ENCODE peak calls at places on chromosomes 7 and 10, in seven cellular contexts. One of them, this sample, is unnamed.

GRCh38 chr10:43202657-43203490 is 64.0 kb downstream of the RASGEF1A start:
- DNase-seq in amniotic epithelial cell: no peak
- DNase-seq in CD4-positive, CD25-positive, alpha-beta regulatory T cell: no peak
- DNase-seq in glutamatergic neuron: peak; percentile 72
- DNase-seq in kidney tubule cell: no peak
- DNase-seq in CD4-positive, alpha-beta T cell: no peak
- DNase-seq in LHCN-M2: no peak
- DNase-seq in this sample: peak; percentile 12

GRCh38 chr7:127208351-127208750 is 44.4 kb downstream of the GRM8 start:
- DNase-seq in CD4-positive, alpha-beta T cell: no peak
- DNase-seq in LHCN-M2: no peak
- DNase-seq in amniotic epithelial cell: no peak
- DNase-seq in CD4-positive, CD25-positive, alpha-beta regulatory T cell: no peak
- DNase-seq in kidney tubule cell: peak; percentile 52
- DNase-seq in glutamatergic neuron: no peak
- DNase-seq in this sample: no peak

GRCh38 chr7:74343281-74344127 is 54.3 kb downstream of the CLIP2 start:
- DNase-seq in kidney tubule cell: peak; percentile 88
- DNase-seq in LHCN-M2: peak; percentile 81
- DNase-seq in amniotic epithelial cell: peak; percentile 76
- DNase-seq in CD4-positive, alpha-beta T cell: no peak
- DNase-seq in CD4-positive, CD25-positive, alpha-beta regulatory T cell: no peak
- DNase-seq in glutamatergic neuron: no peak
- DNase-seq in this sample: peak; percentile 76

GRCh38 chr10:76885815-76886214 is 751.8 kb downstream of the KCNMA1 start:
- DNase-seq in glutamatergic neuron: no peak
- DNase-seq in CD4-positive, CD25-positive, alpha-beta regulatory T cell: no peak
- DNase-seq in kidney tubule cell: no peak
- DNase-seq in LHCN-M2: peak; percentile 31
- DNase-seq in amniotic epithelial cell: no peak
- DNase-seq in CD4-positive, alpha-beta T cell: no peak
- DNase-seq in this sample: no peak

GRCh38 chr7:121872831-121873764 is at the start of gene PTPRZ1:
- DNase-seq in CD4-positive, CD25-positive, alpha-beta regulatory T cell: no peak
- DNase-seq in amniotic epithelial cell: no peak
- DNase-seq in glutamatergic neuron: peak; percentile 73
- DNase-seq in CD4-positive, alpha-beta T cell: no peak
- DNase-seq in LHCN-M2: peak; percentile 9
- DNase-seq in kidney tubule cell: peak; percentile 27
- DNase-seq in this sample: no peak

GRCh38 chr10:55370021-55370420 is 569.0 kb upstream of the PCDH15 start:
- DNase-seq in glutamatergic neuron: no peak
- DNase-seq in CD4-positive, CD25-positive, alpha-beta regulatory T cell: no peak
- DNase-seq in LHCN-M2: no peak
- DNase-seq in kidney tubule cell: no peak
- DNase-seq in CD4-positive, alpha-beta T cell: no peak
- DNase-seq in amniotic epithelial cell: peak; percentile 5
- DNase-seq in this sample: no peak

GRCh38 chr7:98254951-98255610 is 3.0 kb upstream of the TECPR1 start:
- DNase-seq in glutamatergic neuron: no peak
- DNase-seq in LHCN-M2: no peak
- DNase-seq in amniotic epithelial cell: no peak
- DNase-seq in kidney tubule cell: no peak
- DNase-seq in CD4-positive, CD25-positive, alpha-beta regulatory T cell: peak; percentile 23
- DNase-seq in CD4-positive, alpha-beta T cell: no peak
- DNase-seq in this sample: no peak

GRCh38 chr7:21747806-21748205 is 197.9 kb downstream of the CDCA7L start:
- DNase-seq in glutamatergic neuron: no peak
- DNase-seq in LHCN-M2: no peak
- DNase-seq in kidney tubule cell: no peak
- DNase-seq in CD4-positive, alpha-beta T cell: no peak
- DNase-seq in CD4-positive, CD25-positive, alpha-beta regulatory T cell: no peak
- DNase-seq in amniotic epithelial cell: no peak
- DNase-seq in this sample: no peak

GRCh38 chr10:73892314-73893080 is 18.1 kb upstream of the CAMK2G start:
- DNase-seq in LHCN-M2: peak; percentile 71
- DNase-seq in glutamatergic neuron: no peak
- DNase-seq in CD4-positive, alpha-beta T cell: no peak
- DNase-seq in CD4-positive, CD25-positive, alpha-beta regulatory T cell: no peak
- DNase-seq in kidney tubule cell: no peak
- DNase-seq in amniotic epithelial cell: peak; percentile 54
- DNase-seq in this sample: no peak

GRCh38 chr10:116948530-116948870 is 56.5 kb downstream of the SHTN1 start:
- DNase-seq in LHCN-M2: no peak
- DNase-seq in CD4-positive, alpha-beta T cell: no peak
- DNase-seq in amniotic epithelial cell: no peak
- DNase-seq in glutamatergic neuron: no peak
- DNase-seq in CD4-positive, CD25-positive, alpha-beta regulatory T cell: no peak
- DNase-seq in kidney tubule cell: no peak
- DNase-seq in this sample: no peak

GRCh38 chr7:113487925-113488731 is 369.8 kb upstream of the SMIM30 start:
- DNase-seq in LHCN-M2: no peak
- DNase-seq in glutamatergic neuron: no peak
- DNase-seq in amniotic epithelial cell: no peak
- DNase-seq in CD4-positive, CD25-positive, alpha-beta regulatory T cell: no peak
- DNase-seq in CD4-positive, alpha-beta T cell: no peak
- DNase-seq in kidney tubule cell: no peak
- DNase-seq in this sample: no peak

GRCh38 chr10:120217736-120218135 is 239.3 kb upstream of the PLPP4 start:
- DNase-seq in kidney tubule cell: no peak
- DNase-seq in LHCN-M2: no peak
- DNase-seq in amniotic epithelial cell: no peak
- DNase-seq in glutamatergic neuron: peak; percentile 61
- DNase-seq in CD4-positive, alpha-beta T cell: no peak
- DNase-seq in CD4-positive, CD25-positive, alpha-beta regulatory T cell: no peak
- DNase-seq in this sample: no peak

GRCh38 chr10:33163941-33164824 is 170.3 kb downstream of the NRP1 start:
- DNase-seq in CD4-positive, alpha-beta T cell: no peak
- DNase-seq in glutamatergic neuron: peak; percentile 59
- DNase-seq in amniotic epithelial cell: no peak
- DNase-seq in LHCN-M2: peak; percentile 48
- DNase-seq in kidney tubule cell: no peak
- DNase-seq in CD4-positive, CD25-positive, alpha-beta regulatory T cell: no peak
- DNase-seq in this sample: no peak

GRCh38 chr10:34955391-34955790 is 134.8 kb downstream of the CUL2 start:
- DNase-seq in glutamatergic neuron: no peak
- DNase-seq in kidney tubule cell: no peak
- DNase-seq in CD4-positive, alpha-beta T cell: no peak
- DNase-seq in CD4-positive, CD25-positive, alpha-beta regulatory T cell: no peak
- DNase-seq in amniotic epithelial cell: peak; percentile 54
- DNase-seq in LHCN-M2: no peak
- DNase-seq in this sample: peak; percentile 4

GRCh38 chr10:5615263-5615820 is 51.1 kb downstream of the ASB13 start:
- DNase-seq in amniotic epithelial cell: no peak
- DNase-seq in LHCN-M2: no peak
- DNase-seq in CD4-positive, CD25-positive, alpha-beta regulatory T cell: no peak
- DNase-seq in glutamatergic neuron: no peak
- DNase-seq in kidney tubule cell: no peak
- DNase-seq in CD4-positive, alpha-beta T cell: no peak
- DNase-seq in this sample: no peak

GRCh38 chr7:36390199-36391090 is 783 bp downstream of the ANLN start:
- DNase-seq in kidney tubule cell: peak; percentile 94
- DNase-seq in CD4-positive, alpha-beta T cell: no peak
- DNase-seq in amniotic epithelial cell: peak; percentile 81
- DNase-seq in glutamatergic neuron: peak; percentile 90
- DNase-seq in CD4-positive, CD25-positive, alpha-beta regulatory T cell: no peak
- DNase-seq in LHCN-M2: peak; percentile 96
- DNase-seq in this sample: peak; percentile 97

GRCh38 chr10:104326991-104327610 is 11.2 kb downstream of the ITPRIP start:
- DNase-seq in CD4-positive, alpha-beta T cell: no peak
- DNase-seq in LHCN-M2: no peak
- DNase-seq in CD4-positive, CD25-positive, alpha-beta regulatory T cell: no peak
- DNase-seq in kidney tubule cell: no peak
- DNase-seq in amniotic epithelial cell: no peak
- DNase-seq in glutamatergic neuron: no peak
- DNase-seq in this sample: no peak

GRCh38 chr10:133534417-133534816 is 7.3 kb downstream of the CYP2E1 start:
- DNase-seq in LHCN-M2: no peak
- DNase-seq in kidney tubule cell: no peak
- DNase-seq in glutamatergic neuron: no peak
- DNase-seq in CD4-positive, alpha-beta T cell: no peak
- DNase-seq in CD4-positive, CD25-positive, alpha-beta regulatory T cell: no peak
- DNase-seq in amniotic epithelial cell: no peak
- DNase-seq in this sample: no peak

GRCh38 chr10:3954615-3955014 is 169.6 kb upstream of the KLF6 start:
- DNase-seq in CD4-positive, alpha-beta T cell: no peak
- DNase-seq in glutamatergic neuron: no peak
- DNase-seq in CD4-positive, CD25-positive, alpha-beta regulatory T cell: no peak
- DNase-seq in LHCN-M2: no peak
- DNase-seq in amniotic epithelial cell: no peak
- DNase-seq in kidney tubule cell: no peak
- DNase-seq in this sample: no peak

GRCh38 chr7:44761207-44762161 is 12.8 kb downstream of the ZMIZ2 start:
- DNase-seq in glutamatergic neuron: peak; percentile 45
- DNase-seq in amniotic epithelial cell: peak; percentile 56
- DNase-seq in CD4-positive, CD25-positive, alpha-beta regulatory T cell: no peak
- DNase-seq in kidney tubule cell: no peak
- DNase-seq in LHCN-M2: no peak
- DNase-seq in CD4-positive, alpha-beta T cell: no peak
- DNase-seq in this sample: no peak

GRCh38 chr10:15201589-15202300 is 33.3 kb upstream of the NMT2 start:
- DNase-seq in LHCN-M2: peak; percentile 77
- DNase-seq in CD4-positive, CD25-positive, alpha-beta regulatory T cell: no peak
- DNase-seq in CD4-positive, alpha-beta T cell: no peak
- DNase-seq in amniotic epithelial cell: peak; percentile 61
- DNase-seq in kidney tubule cell: peak; percentile 77
- DNase-seq in glutamatergic neuron: no peak
- DNase-seq in this sample: peak; percentile 77

GRCh38 chr7:133489906-133490305 is 237.0 kb downstream of the EXOC4 start:
- DNase-seq in kidney tubule cell: peak; percentile 42
- DNase-seq in CD4-positive, CD25-positive, alpha-beta regulatory T cell: no peak
- DNase-seq in LHCN-M2: no peak
- DNase-seq in glutamatergic neuron: no peak
- DNase-seq in amniotic epithelial cell: no peak
- DNase-seq in CD4-positive, alpha-beta T cell: no peak
- DNase-seq in this sample: no peak

GRCh38 chr10:62231371-62231770 is 37.3 kb downstream of the RTKN2 start:
- DNase-seq in glutamatergic neuron: no peak
- DNase-seq in kidney tubule cell: peak; percentile 66
- DNase-seq in CD4-positive, CD25-positive, alpha-beta regulatory T cell: no peak
- DNase-seq in LHCN-M2: peak; percentile 90
- DNase-seq in CD4-positive, alpha-beta T cell: no peak
- DNase-seq in amniotic epithelial cell: peak; percentile 72
- DNase-seq in this sample: peak; percentile 72

GRCh38 chr7:44431091-44431608 is 59.3 kb downstream of the NUDCD3 start:
- DNase-seq in amniotic epithelial cell: peak; percentile 53
- DNase-seq in kidney tubule cell: peak; percentile 41
- DNase-seq in CD4-positive, alpha-beta T cell: no peak
- DNase-seq in CD4-positive, CD25-positive, alpha-beta regulatory T cell: no peak
- DNase-seq in glutamatergic neuron: no peak
- DNase-seq in LHCN-M2: no peak
- DNase-seq in this sample: peak; percentile 74

GRCh38 chr10:110430369-110431273 is 67.1 kb upstream of the DUSP5 start:
- DNase-seq in CD4-positive, alpha-beta T cell: no peak
- DNase-seq in amniotic epithelial cell: no peak
- DNase-seq in kidney tubule cell: no peak
- DNase-seq in LHCN-M2: peak; percentile 32
- DNase-seq in glutamatergic neuron: no peak
- DNase-seq in CD4-positive, CD25-positive, alpha-beta regulatory T cell: no peak
- DNase-seq in this sample: no peak

GRCh38 chr7:99312316-99313203 is 13.1 kb upstream of the ARPC1A start:
- DNase-seq in CD4-positive, alpha-beta T cell: peak; percentile 74
- DNase-seq in kidney tubule cell: peak; percentile 68
- DNase-seq in CD4-positive, CD25-positive, alpha-beta regulatory T cell: peak; percentile 65
- DNase-seq in amniotic epithelial cell: peak; percentile 34
- DNase-seq in glutamatergic neuron: peak; percentile 76
- DNase-seq in LHCN-M2: peak; percentile 62
- DNase-seq in this sample: peak; percentile 51

GRCh38 chr7:47931788-47932425 is 16.4 kb downstream of the PKD1L1 start:
- DNase-seq in CD4-positive, alpha-beta T cell: no peak
- DNase-seq in CD4-positive, CD25-positive, alpha-beta regulatory T cell: no peak
- DNase-seq in glutamatergic neuron: no peak
- DNase-seq in amniotic epithelial cell: peak; percentile 37
- DNase-seq in kidney tubule cell: peak; percentile 58
- DNase-seq in LHCN-M2: no peak
- DNase-seq in this sample: peak; percentile 54

GRCh38 chr10:31520982-31521381 is 202.0 kb downstream of the ZEB1 start:
- DNase-seq in glutamatergic neuron: no peak
- DNase-seq in kidney tubule cell: no peak
- DNase-seq in CD4-positive, CD25-positive, alpha-beta regulatory T cell: no peak
- DNase-seq in CD4-positive, alpha-beta T cell: no peak
- DNase-seq in LHCN-M2: no peak
- DNase-seq in amniotic epithelial cell: no peak
- DNase-seq in this sample: no peak

GRCh38 chr10:71963351-71963755 is 842 bp upstream of the CHST3 start:
- DNase-seq in CD4-positive, CD25-positive, alpha-beta regulatory T cell: no peak
- DNase-seq in amniotic epithelial cell: no peak
- DNase-seq in kidney tubule cell: no peak
- DNase-seq in LHCN-M2: no peak
- DNase-seq in CD4-positive, alpha-beta T cell: no peak
- DNase-seq in glutamatergic neuron: no peak
- DNase-seq in this sample: no peak

GRCh38 chr10:27646194-27646593 is 99.4 kb downstream of the MKX start:
- DNase-seq in glutamatergic neuron: no peak
- DNase-seq in kidney tubule cell: no peak
- DNase-seq in CD4-positive, CD25-positive, alpha-beta regulatory T cell: no peak
- DNase-seq in CD4-positive, alpha-beta T cell: no peak
- DNase-seq in LHCN-M2: no peak
- DNase-seq in amniotic epithelial cell: no peak
- DNase-seq in this sample: peak; percentile 70

GRCh38 chr10:94963901-94964300 is 25.4 kb downstream of the CYP2C9 start:
- DNase-seq in LHCN-M2: peak; percentile 14
- DNase-seq in kidney tubule cell: peak; percentile 61
- DNase-seq in amniotic epithelial cell: peak; percentile 11
- DNase-seq in glutamatergic neuron: no peak
- DNase-seq in CD4-positive, alpha-beta T cell: no peak
- DNase-seq in CD4-positive, CD25-positive, alpha-beta regulatory T cell: no peak
- DNase-seq in this sample: no peak

GRCh38 chr10:14532473-14533251 is 201.9 kb upstream of the FRMD4A start:
- DNase-seq in CD4-positive, CD25-positive, alpha-beta regulatory T cell: no peak
- DNase-seq in amniotic epithelial cell: peak; percentile 70
- DNase-seq in CD4-positive, alpha-beta T cell: no peak
- DNase-seq in glutamatergic neuron: no peak
- DNase-seq in LHCN-M2: no peak
- DNase-seq in kidney tubule cell: peak; percentile 95
- DNase-seq in this sample: peak; percentile 72

GRCh38 chr7:104267701-104268368 is 60.0 kb upstream of the ORC5 start:
- DNase-seq in LHCN-M2: peak; percentile 13
- DNase-seq in glutamatergic neuron: no peak
- DNase-seq in CD4-positive, CD25-positive, alpha-beta regulatory T cell: no peak
- DNase-seq in CD4-positive, alpha-beta T cell: no peak
- DNase-seq in kidney tubule cell: peak; percentile 25
- DNase-seq in amniotic epithelial cell: peak; percentile 31
- DNase-seq in this sample: no peak

This sample was measured in NCI-H226.